ENCODE peak calls at places on chromosomes 3 and 15, in seven cellular contexts. One of them, this sample, is unnamed.

GRCh38 chr3:133384331-133385027 is 15.4 kb upstream of the BFSP2 start:
- ATAC-seq in HepG2: peak
- ATAC-seq in GM12878: peak
- ATAC-seq in upper lobe of left lung: peak
- ATAC-seq in K562: peak
- ATAC-seq in Panc1: peak
- ATAC-seq in HCT116: peak
- ATAC-seq in this sample: peak

GRCh38 chr15:61687124-61687523 is 373.1 kb downstream of the VPS13C start:
- ATAC-seq in HepG2: no peak
- ATAC-seq in upper lobe of left lung: no peak
- ATAC-seq in Panc1: no peak
- ATAC-seq in K562: no peak
- ATAC-seq in HCT116: no peak
- ATAC-seq in GM12878: no peak
- ATAC-seq in this sample: no peak

GRCh38 chr15:83100072-83100646 is 7.3 kb upstream of the TM6SF1 start:
- ATAC-seq in upper lobe of left lung: no peak
- ATAC-seq in HCT116: no peak
- ATAC-seq in HepG2: no peak
- ATAC-seq in K562: no peak
- ATAC-seq in Panc1: no peak
- ATAC-seq in GM12878: no peak
- ATAC-seq in this sample: no peak

GRCh38 chr3:105868450-105868744 is 415 bp downstream of the CBLB start:
- ATAC-seq in Panc1: peak
- ATAC-seq in HepG2: peak
- ATAC-seq in K562: peak
- ATAC-seq in HCT116: peak
- ATAC-seq in GM12878: peak
- ATAC-seq in upper lobe of left lung: peak
- ATAC-seq in this sample: peak

GRCh38 chr3:39192490-39193092 is at the start of gene XIRP1:
- ATAC-seq in HepG2: no peak
- ATAC-seq in HCT116: no peak
- ATAC-seq in GM12878: peak
- ATAC-seq in K562: no peak
- ATAC-seq in Panc1: no peak
- ATAC-seq in upper lobe of left lung: no peak
- ATAC-seq in this sample: no peak

GRCh38 chr3:85790445-85791030 is 831.7 kb downstream of the CADM2 start:
- ATAC-seq in K562: no peak
- ATAC-seq in HCT116: no peak
- ATAC-seq in upper lobe of left lung: no peak
- ATAC-seq in GM12878: no peak
- ATAC-seq in HepG2: no peak
- ATAC-seq in Panc1: no peak
- ATAC-seq in this sample: no peak

GRCh38 chr15:80588801-80589200 is 106.3 kb upstream of the ABHD17C start:
- ATAC-seq in HCT116: no peak
- ATAC-seq in GM12878: no peak
- ATAC-seq in upper lobe of left lung: no peak
- ATAC-seq in K562: no peak
- ATAC-seq in Panc1: peak
- ATAC-seq in HepG2: no peak
- ATAC-seq in this sample: no peak

GRCh38 chr3:126454026-126454425 is 21.7 kb downstream of the ZXDC start:
- ATAC-seq in HepG2: no peak
- ATAC-seq in upper lobe of left lung: no peak
- ATAC-seq in Panc1: no peak
- ATAC-seq in GM12878: no peak
- ATAC-seq in HCT116: no peak
- ATAC-seq in K562: no peak
- ATAC-seq in this sample: no peak

GRCh38 chr3:5231536-5231935 is 44.0 kb downstream of the EDEM1 start:
- ATAC-seq in GM12878: no peak
- ATAC-seq in K562: no peak
- ATAC-seq in upper lobe of left lung: no peak
- ATAC-seq in Panc1: no peak
- ATAC-seq in HepG2: no peak
- ATAC-seq in HCT116: no peak
- ATAC-seq in this sample: no peak

GRCh38 chr15:78831229-78832207 is 20.3 kb upstream of the ADAMTS7 start:
- ATAC-seq in K562: peak
- ATAC-seq in HCT116: no peak
- ATAC-seq in Panc1: no peak
- ATAC-seq in upper lobe of left lung: peak
- ATAC-seq in GM12878: no peak
- ATAC-seq in HepG2: no peak
- ATAC-seq in this sample: no peak

GRCh38 chr3:135197246-135197645 is 402.2 kb downstream of the EPHB1 start:
- ATAC-seq in Panc1: no peak
- ATAC-seq in K562: no peak
- ATAC-seq in upper lobe of left lung: no peak
- ATAC-seq in GM12878: peak
- ATAC-seq in HCT116: no peak
- ATAC-seq in HepG2: no peak
- ATAC-seq in this sample: no peak

GRCh38 chr15:26892678-26893077 is 25.8 kb downstream of the GABRA5 start:
- ATAC-seq in HCT116: no peak
- ATAC-seq in HepG2: no peak
- ATAC-seq in upper lobe of left lung: no peak
- ATAC-seq in GM12878: no peak
- ATAC-seq in Panc1: no peak
- ATAC-seq in K562: no peak
- ATAC-seq in this sample: no peak

GRCh38 chr3:184354121-184354728 is 7.2 kb downstream of the CLCN2 start:
- ATAC-seq in K562: peak
- ATAC-seq in Panc1: peak
- ATAC-seq in upper lobe of left lung: peak
- ATAC-seq in GM12878: peak
- ATAC-seq in HepG2: peak
- ATAC-seq in HCT116: peak
- ATAC-seq in this sample: peak

GRCh38 chr15:39631357-39631756 is 50.5 kb downstream of the THBS1 start:
- ATAC-seq in Panc1: no peak
- ATAC-seq in K562: no peak
- ATAC-seq in HepG2: no peak
- ATAC-seq in upper lobe of left lung: no peak
- ATAC-seq in HCT116: peak
- ATAC-seq in GM12878: no peak
- ATAC-seq in this sample: no peak

GRCh38 chr15:90851114-90851513 is 17.3 kb upstream of the FURIN start:
- ATAC-seq in GM12878: no peak
- ATAC-seq in K562: no peak
- ATAC-seq in Panc1: no peak
- ATAC-seq in upper lobe of left lung: no peak
- ATAC-seq in HepG2: no peak
- ATAC-seq in HCT116: no peak
- ATAC-seq in this sample: no peak

GRCh38 chr3:94036909-94037507 is 8.6 kb upstream of the STX19 start:
- ATAC-seq in HepG2: peak
- ATAC-seq in upper lobe of left lung: no peak
- ATAC-seq in HCT116: peak
- ATAC-seq in Panc1: peak
- ATAC-seq in GM12878: peak
- ATAC-seq in K562: peak
- ATAC-seq in this sample: no peak

GRCh38 chr3:41866298-41866697 is 95.6 kb downstream of the ULK4 start:
- ATAC-seq in K562: no peak
- ATAC-seq in HepG2: no peak
- ATAC-seq in upper lobe of left lung: no peak
- ATAC-seq in HCT116: no peak
- ATAC-seq in Panc1: no peak
- ATAC-seq in GM12878: no peak
- ATAC-seq in this sample: no peak

GRCh38 chr3:99499235-99499798 is 139.1 kb upstream of the COL8A1 start:
- ATAC-seq in K562: peak
- ATAC-seq in HCT116: peak
- ATAC-seq in GM12878: peak
- ATAC-seq in HepG2: peak
- ATAC-seq in upper lobe of left lung: peak
- ATAC-seq in Panc1: peak
- ATAC-seq in this sample: peak

GRCh38 chr15:36959746-36960145 is 140.6 kb downstream of the MEIS2 start:
- ATAC-seq in upper lobe of left lung: no peak
- ATAC-seq in K562: no peak
- ATAC-seq in Panc1: no peak
- ATAC-seq in GM12878: no peak
- ATAC-seq in HepG2: no peak
- ATAC-seq in HCT116: no peak
- ATAC-seq in this sample: no peak

GRCh38 chr3:42639192-42639591 is 14.3 kb upstream of the ZBTB47 start:
- ATAC-seq in HepG2: no peak
- ATAC-seq in K562: no peak
- ATAC-seq in Panc1: no peak
- ATAC-seq in HCT116: no peak
- ATAC-seq in upper lobe of left lung: no peak
- ATAC-seq in GM12878: no peak
- ATAC-seq in this sample: no peak

GRCh38 chr3:171790898-171791694 is 19.2 kb downstream of the PLD1 start:
- ATAC-seq in GM12878: no peak
- ATAC-seq in HCT116: no peak
- ATAC-seq in K562: no peak
- ATAC-seq in Panc1: peak
- ATAC-seq in upper lobe of left lung: no peak
- ATAC-seq in HepG2: no peak
- ATAC-seq in this sample: no peak

GRCh38 chr3:136018876-136019275 is 53.3 kb downstream of the PPP2R3A start:
- ATAC-seq in K562: no peak
- ATAC-seq in GM12878: no peak
- ATAC-seq in HCT116: no peak
- ATAC-seq in upper lobe of left lung: no peak
- ATAC-seq in HepG2: no peak
- ATAC-seq in Panc1: no peak
- ATAC-seq in this sample: no peak

GRCh38 chr15:34642252-34642651 is 58.8 kb upstream of the GOLGA8B start:
- ATAC-seq in upper lobe of left lung: no peak
- ATAC-seq in K562: peak
- ATAC-seq in HCT116: no peak
- ATAC-seq in Panc1: no peak
- ATAC-seq in GM12878: no peak
- ATAC-seq in HepG2: no peak
- ATAC-seq in this sample: no peak

GRCh38 chr3:51669241-51670052 is 1.6 kb upstream of the TEX264 start:
- ATAC-seq in GM12878: peak
- ATAC-seq in upper lobe of left lung: peak
- ATAC-seq in Panc1: peak
- ATAC-seq in HCT116: peak
- ATAC-seq in K562: peak
- ATAC-seq in HepG2: peak
- ATAC-seq in this sample: peak

GRCh38 chr3:195877767-195878423 is 30.5 kb downstream of the TNK2 start:
- ATAC-seq in upper lobe of left lung: no peak
- ATAC-seq in HCT116: no peak
- ATAC-seq in K562: no peak
- ATAC-seq in HepG2: no peak
- ATAC-seq in GM12878: no peak
- ATAC-seq in Panc1: no peak
- ATAC-seq in this sample: no peak

GRCh38 chr3:150278843-150279341 is 129.2 kb upstream of the TSC22D2 start:
- ATAC-seq in HCT116: no peak
- ATAC-seq in K562: no peak
- ATAC-seq in GM12878: no peak
- ATAC-seq in HepG2: no peak
- ATAC-seq in Panc1: no peak
- ATAC-seq in upper lobe of left lung: no peak
- ATAC-seq in this sample: no peak
- H3K4me3 ChIP-seq in HCT116: no peak
- H3K4me3 ChIP-seq in K562: no peak
- H3K4me3 ChIP-seq in GM12878: no peak
- H3K4me3 ChIP-seq in HepG2: no peak
- H3K4me3 ChIP-seq in Panc1: no peak
- H3K4me3 ChIP-seq in upper lobe of left lung: no peak
- H3K4me3 ChIP-seq in this sample: no peak

DNA sequence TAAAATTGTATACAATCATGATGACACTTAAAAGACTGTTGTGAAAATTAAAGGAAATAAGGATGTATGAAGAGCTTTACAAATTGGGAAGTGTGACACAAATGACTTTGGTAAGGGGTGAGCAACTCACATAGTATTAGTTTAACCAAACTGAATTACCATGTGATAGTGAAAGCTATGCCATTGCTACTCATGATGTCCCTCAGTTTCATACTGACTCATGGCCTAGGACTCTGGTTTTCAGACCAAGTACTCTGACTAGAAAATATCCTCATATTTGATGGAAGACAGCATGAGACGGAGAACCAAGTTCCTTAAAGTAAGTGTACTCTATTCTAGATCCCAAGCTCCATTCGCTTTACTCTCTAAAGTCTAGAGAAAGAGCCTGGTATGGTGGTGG is 203.2 kb upstream of the ICE2 start:
- ATAC-seq in Panc1: no peak
- ATAC-seq in HCT116: no peak
- ATAC-seq in K562: no peak
- ATAC-seq in HepG2: no peak
- ATAC-seq in GM12878: peak
- ATAC-seq in upper lobe of left lung: no peak
- ATAC-seq in this sample: peak
- TF ChIP-seq POLR2AphosphoS5 in Panc1: no peak
- TF ChIP-seq POLR2AphosphoS5 in HCT116: no peak
- TF ChIP-seq POLR2AphosphoS5 in K562: no peak
- TF ChIP-seq POLR2AphosphoS5 in HepG2: no peak
- TF ChIP-seq POLR2AphosphoS5 in GM12878: no peak
- TF ChIP-seq POLR2AphosphoS5 in upper lobe of left lung: no peak
- TF ChIP-seq POLR2AphosphoS5 in this sample: peak

GRCh38 chr15:73601449-73602425 is 31.5 kb downstream of the NPTN start:
- ATAC-seq in upper lobe of left lung: peak
- ATAC-seq in K562: peak
- ATAC-seq in Panc1: peak
- ATAC-seq in HCT116: peak
- ATAC-seq in HepG2: peak
- ATAC-seq in GM12878: peak
- ATAC-seq in this sample: peak
- H3K4me3 ChIP-seq in upper lobe of left lung: no peak
- H3K4me3 ChIP-seq in K562: no peak
- H3K4me3 ChIP-seq in Panc1: no peak
- H3K4me3 ChIP-seq in HCT116: no peak
- H3K4me3 ChIP-seq in HepG2: no peak
- H3K4me3 ChIP-seq in GM12878: no peak
- H3K4me3 ChIP-seq in this sample: no peak

GRCh38 chr15:100833432-100834389 is 45.9 kb upstream of the ALDH1A3 start:
- ATAC-seq in Panc1: no peak
- ATAC-seq in K562: no peak
- ATAC-seq in HepG2: no peak
- ATAC-seq in GM12878: peak
- ATAC-seq in upper lobe of left lung: no peak
- ATAC-seq in HCT116: no peak
- ATAC-seq in this sample: no peak

GRCh38 chr15:100834731-100835130 is 44.9 kb upstream of the ALDH1A3 start:
- ATAC-seq in K562: no peak
- ATAC-seq in upper lobe of left lung: no peak
- ATAC-seq in HepG2: no peak
- ATAC-seq in GM12878: peak
- ATAC-seq in HCT116: no peak
- ATAC-seq in Panc1: no peak
- ATAC-seq in this sample: no peak

GRCh38 chr15:100832178-100832942 is 47.3 kb upstream of the ALDH1A3 start:
- ATAC-seq in Panc1: no peak
- ATAC-seq in HCT116: no peak
- ATAC-seq in GM12878: peak
- ATAC-seq in K562: no peak
- ATAC-seq in HepG2: no peak
- ATAC-seq in upper lobe of left lung: no peak
- ATAC-seq in this sample: no peak

GRCh38 chr15:100835626-100836025 is 44.0 kb upstream of the ALDH1A3 start:
- ATAC-seq in upper lobe of left lung: no peak
- ATAC-seq in HCT116: no peak
- ATAC-seq in HepG2: no peak
- ATAC-seq in Panc1: no peak
- ATAC-seq in K562: no peak
- ATAC-seq in GM12878: no peak
- ATAC-seq in this sample: no peak

GRCh38 chr15:100836501-100836900 is 43.1 kb upstream of the ALDH1A3 start:
- ATAC-seq in K562: no peak
- ATAC-seq in Panc1: no peak
- ATAC-seq in HepG2: no peak
- ATAC-seq in GM12878: no peak
- ATAC-seq in HCT116: no peak
- ATAC-seq in upper lobe of left lung: no peak
- ATAC-seq in this sample: no peak
- TF ChIP-seq POLR2AphosphoS5 in K562: no peak
- TF ChIP-seq POLR2AphosphoS5 in Panc1: no peak
- TF ChIP-seq POLR2AphosphoS5 in HepG2: no peak
- TF ChIP-seq POLR2AphosphoS5 in GM12878: no peak
- TF ChIP-seq POLR2AphosphoS5 in HCT116: no peak
- TF ChIP-seq POLR2AphosphoS5 in upper lobe of left lung: no peak
- TF ChIP-seq POLR2AphosphoS5 in this sample: no peak